ENCODE peak calls at places on chromosomes 11 and 22, in ten cellular contexts. One of them, this sample, is unnamed.

GRCh38 chr11:62546937-62547625 is 475 bp upstream of the AHNAK start:
- DNase-seq in adrenal gland: no peak
- DNase-seq in HFF-Myc: no peak
- DNase-seq in ovary: peak
- DNase-seq in right atrium auricular region: no peak
- DNase-seq in lower lobe of right lung: no peak
- DNase-seq in left lung: no peak
- DNase-seq in SK-N-SH: no peak
- DNase-seq in hepatocyte: peak
- DNase-seq in cardiac fibroblast: peak
- DNase-seq in this sample: peak

GRCh38 chr11:127859941-127860354 is 727.4 kb downstream of the ETS1 start:
- DNase-seq in adrenal gland: no peak
- DNase-seq in HFF-Myc: no peak
- DNase-seq in ovary: no peak
- DNase-seq in right atrium auricular region: no peak
- DNase-seq in lower lobe of right lung: no peak
- DNase-seq in left lung: no peak
- DNase-seq in SK-N-SH: no peak
- DNase-seq in hepatocyte: peak
- DNase-seq in cardiac fibroblast: peak
- DNase-seq in this sample: no peak

GRCh38 chr22:39674536-39674935 is 104.0 kb downstream of the CACNA1I start:
- DNase-seq in adrenal gland: no peak
- DNase-seq in HFF-Myc: no peak
- DNase-seq in ovary: no peak
- DNase-seq in right atrium auricular region: no peak
- DNase-seq in lower lobe of right lung: no peak
- DNase-seq in left lung: no peak
- DNase-seq in SK-N-SH: no peak
- DNase-seq in hepatocyte: peak
- DNase-seq in cardiac fibroblast: no peak
- DNase-seq in this sample: no peak

GRCh38 chr11:57425565-57426438 is 1.1 kb downstream of the SLC43A3 start:
- DNase-seq in adrenal gland: peak
- DNase-seq in HFF-Myc: no peak
- DNase-seq in ovary: peak
- DNase-seq in right atrium auricular region: peak
- DNase-seq in lower lobe of right lung: peak
- DNase-seq in left lung: peak
- DNase-seq in SK-N-SH: no peak
- DNase-seq in hepatocyte: peak
- DNase-seq in cardiac fibroblast: peak
- DNase-seq in this sample: peak

GRCh38 chr11:14519692-14520085 is 497 bp downstream of the PSMA1 start:
- DNase-seq in adrenal gland: peak
- DNase-seq in HFF-Myc: no peak
- DNase-seq in ovary: no peak
- DNase-seq in right atrium auricular region: no peak
- DNase-seq in lower lobe of right lung: no peak
- DNase-seq in left lung: no peak
- DNase-seq in SK-N-SH: no peak
- DNase-seq in hepatocyte: no peak
- DNase-seq in cardiac fibroblast: peak
- DNase-seq in this sample: no peak

GRCh38 chr11:128448487-128448886 is 138.9 kb downstream of the ETS1 start:
- DNase-seq in adrenal gland: no peak
- DNase-seq in HFF-Myc: no peak
- DNase-seq in ovary: no peak
- DNase-seq in right atrium auricular region: no peak
- DNase-seq in lower lobe of right lung: no peak
- DNase-seq in left lung: no peak
- DNase-seq in SK-N-SH: no peak
- DNase-seq in hepatocyte: peak
- DNase-seq in cardiac fibroblast: peak
- DNase-seq in this sample: peak

GRCh38 chr11:73597340-73597955 is 464 bp downstream of the FAM168A start:
- DNase-seq in adrenal gland: no peak
- DNase-seq in HFF-Myc: no peak
- DNase-seq in ovary: no peak
- DNase-seq in right atrium auricular region: no peak
- DNase-seq in lower lobe of right lung: no peak
- DNase-seq in left lung: no peak
- DNase-seq in SK-N-SH: peak
- DNase-seq in hepatocyte: peak
- DNase-seq in cardiac fibroblast: no peak
- DNase-seq in this sample: no peak

GRCh38 chr22:26276530-26277200 is 107.4 kb downstream of the SEZ6L start:
- DNase-seq in adrenal gland: no peak
- DNase-seq in HFF-Myc: no peak
- DNase-seq in ovary: no peak
- DNase-seq in right atrium auricular region: no peak
- DNase-seq in lower lobe of right lung: no peak
- DNase-seq in left lung: no peak
- DNase-seq in SK-N-SH: no peak
- DNase-seq in hepatocyte: no peak
- DNase-seq in cardiac fibroblast: no peak
- DNase-seq in this sample: no peak

GRCh38 chr11:8019671-8020597 is 32.8 kb downstream of the EIF3F start:
- DNase-seq in adrenal gland: peak
- DNase-seq in HFF-Myc: no peak
- DNase-seq in ovary: peak
- DNase-seq in right atrium auricular region: no peak
- DNase-seq in lower lobe of right lung: no peak
- DNase-seq in left lung: no peak
- DNase-seq in SK-N-SH: peak
- DNase-seq in hepatocyte: peak
- DNase-seq in cardiac fibroblast: peak
- DNase-seq in this sample: peak

GRCh38 chr11:8017894-8018741 is 31.0 kb downstream of the EIF3F start:
- DNase-seq in adrenal gland: peak
- DNase-seq in HFF-Myc: no peak
- DNase-seq in ovary: peak
- DNase-seq in right atrium auricular region: no peak
- DNase-seq in lower lobe of right lung: no peak
- DNase-seq in left lung: no peak
- DNase-seq in SK-N-SH: no peak
- DNase-seq in hepatocyte: peak
- DNase-seq in cardiac fibroblast: peak
- DNase-seq in this sample: no peak

GRCh38 chr11:8016396-8016949 is 29.3 kb downstream of the EIF3F start:
- DNase-seq in adrenal gland: no peak
- DNase-seq in HFF-Myc: no peak
- DNase-seq in ovary: no peak
- DNase-seq in right atrium auricular region: no peak
- DNase-seq in lower lobe of right lung: no peak
- DNase-seq in left lung: no peak
- DNase-seq in SK-N-SH: no peak
- DNase-seq in hepatocyte: no peak
- DNase-seq in cardiac fibroblast: no peak
- DNase-seq in this sample: no peak

GRCh38 chr11:8017071-8017470 is 29.9 kb downstream of the EIF3F start:
- DNase-seq in adrenal gland: no peak
- DNase-seq in HFF-Myc: no peak
- DNase-seq in ovary: no peak
- DNase-seq in right atrium auricular region: peak
- DNase-seq in lower lobe of right lung: no peak
- DNase-seq in left lung: no peak
- DNase-seq in SK-N-SH: no peak
- DNase-seq in hepatocyte: no peak
- DNase-seq in cardiac fibroblast: no peak
- DNase-seq in this sample: no peak

GRCh38 chr11:8018742-8019631 is 31.9 kb downstream of the EIF3F start:
- DNase-seq in adrenal gland: peak
- DNase-seq in HFF-Myc: peak
- DNase-seq in ovary: peak
- DNase-seq in right atrium auricular region: peak
- DNase-seq in lower lobe of right lung: peak
- DNase-seq in left lung: peak
- DNase-seq in SK-N-SH: peak
- DNase-seq in hepatocyte: peak
- DNase-seq in cardiac fibroblast: peak
- DNase-seq in this sample: peak
- H3K4me3 ChIP-seq in adrenal gland: peak
- H3K4me3 ChIP-seq in HFF-Myc: peak
- H3K4me3 ChIP-seq in ovary: peak
- H3K4me3 ChIP-seq in right atrium auricular region: peak
- H3K4me3 ChIP-seq in lower lobe of right lung: peak
- H3K4me3 ChIP-seq in left lung: peak
- H3K4me3 ChIP-seq in SK-N-SH: peak
- H3K4me3 ChIP-seq in hepatocyte: peak
- H3K4me3 ChIP-seq in cardiac fibroblast: peak
- H3K4me3 ChIP-seq in this sample: peak

GRCh38 chr11:70478194-70478890 is 80.0 kb downstream of the CTTN start:
- DNase-seq in adrenal gland: no peak
- DNase-seq in HFF-Myc: no peak
- DNase-seq in ovary: no peak
- DNase-seq in right atrium auricular region: no peak
- DNase-seq in lower lobe of right lung: peak
- DNase-seq in left lung: no peak
- DNase-seq in SK-N-SH: peak
- DNase-seq in hepatocyte: no peak
- DNase-seq in cardiac fibroblast: no peak
- DNase-seq in this sample: no peak

GRCh38 chr11:70477607-70478006 is 79.3 kb downstream of the CTTN start:
- DNase-seq in adrenal gland: no peak
- DNase-seq in HFF-Myc: no peak
- DNase-seq in ovary: no peak
- DNase-seq in right atrium auricular region: no peak
- DNase-seq in lower lobe of right lung: peak
- DNase-seq in left lung: no peak
- DNase-seq in SK-N-SH: peak
- DNase-seq in hepatocyte: no peak
- DNase-seq in cardiac fibroblast: no peak
- DNase-seq in this sample: no peak

GRCh38 chr11:70474710-70475109 is 76.4 kb downstream of the CTTN start:
- DNase-seq in adrenal gland: no peak
- DNase-seq in HFF-Myc: no peak
- DNase-seq in ovary: no peak
- DNase-seq in right atrium auricular region: no peak
- DNase-seq in lower lobe of right lung: no peak
- DNase-seq in left lung: no peak
- DNase-seq in SK-N-SH: no peak
- DNase-seq in hepatocyte: no peak
- DNase-seq in cardiac fibroblast: no peak
- DNase-seq in this sample: no peak

GRCh38 chr11:70473873-70474690 is 75.8 kb downstream of the CTTN start:
- DNase-seq in adrenal gland: no peak
- DNase-seq in HFF-Myc: no peak
- DNase-seq in ovary: no peak
- DNase-seq in right atrium auricular region: no peak
- DNase-seq in lower lobe of right lung: no peak
- DNase-seq in left lung: no peak
- DNase-seq in SK-N-SH: no peak
- DNase-seq in hepatocyte: no peak
- DNase-seq in cardiac fibroblast: no peak
- DNase-seq in this sample: no peak

GRCh38 chr11:70476669-70477068 is 78.3 kb downstream of the CTTN start:
- DNase-seq in adrenal gland: peak
- DNase-seq in HFF-Myc: no peak
- DNase-seq in ovary: no peak
- DNase-seq in right atrium auricular region: no peak
- DNase-seq in lower lobe of right lung: peak
- DNase-seq in left lung: no peak
- DNase-seq in SK-N-SH: no peak
- DNase-seq in hepatocyte: no peak
- DNase-seq in cardiac fibroblast: no peak
- DNase-seq in this sample: no peak
- TF ChIP-seq CTCF in adrenal gland: no peak
- TF ChIP-seq CTCF in HFF-Myc: no peak
- TF ChIP-seq CTCF in ovary: no peak
- TF ChIP-seq CTCF in right atrium auricular region: no peak
- TF ChIP-seq CTCF in lower lobe of right lung: no peak
- TF ChIP-seq CTCF in left lung: no peak
- TF ChIP-seq CTCF in SK-N-SH: no peak
- TF ChIP-seq CTCF in hepatocyte: no peak
- TF ChIP-seq CTCF in cardiac fibroblast: no peak
- TF ChIP-seq CTCF in this sample: no peak

GRCh38 chr22:44333847-44334635 is 21.3 kb upstream of the SHISAL1 start:
- DNase-seq in adrenal gland: no peak
- DNase-seq in HFF-Myc: no peak
- DNase-seq in ovary: no peak
- DNase-seq in right atrium auricular region: no peak
- DNase-seq in lower lobe of right lung: no peak
- DNase-seq in left lung: no peak
- DNase-seq in SK-N-SH: no peak
- DNase-seq in hepatocyte: no peak
- DNase-seq in cardiac fibroblast: no peak
- DNase-seq in this sample: no peak

GRCh38 chr22:44330727-44331660 is 18.2 kb upstream of the SHISAL1 start:
- DNase-seq in adrenal gland: no peak
- DNase-seq in HFF-Myc: no peak
- DNase-seq in ovary: no peak
- DNase-seq in right atrium auricular region: no peak
- DNase-seq in lower lobe of right lung: no peak
- DNase-seq in left lung: no peak
- DNase-seq in SK-N-SH: peak
- DNase-seq in hepatocyte: no peak
- DNase-seq in cardiac fibroblast: no peak
- DNase-seq in this sample: no peak

GRCh38 chr22:44332946-44333345 is 20.2 kb upstream of the SHISAL1 start:
- DNase-seq in adrenal gland: no peak
- DNase-seq in HFF-Myc: no peak
- DNase-seq in ovary: no peak
- DNase-seq in right atrium auricular region: no peak
- DNase-seq in lower lobe of right lung: no peak
- DNase-seq in left lung: no peak
- DNase-seq in SK-N-SH: no peak
- DNase-seq in hepatocyte: no peak
- DNase-seq in cardiac fibroblast: no peak
- DNase-seq in this sample: no peak

GRCh38 chr22:44330188-44330726 is 17.5 kb upstream of the SHISAL1 start:
- DNase-seq in adrenal gland: no peak
- DNase-seq in HFF-Myc: no peak
- DNase-seq in ovary: no peak
- DNase-seq in right atrium auricular region: no peak
- DNase-seq in lower lobe of right lung: no peak
- DNase-seq in left lung: no peak
- DNase-seq in SK-N-SH: no peak
- DNase-seq in hepatocyte: no peak
- DNase-seq in cardiac fibroblast: no peak
- DNase-seq in this sample: no peak

GRCh38 chr22:44331881-44332714 is 19.3 kb upstream of the SHISAL1 start:
- DNase-seq in adrenal gland: no peak
- DNase-seq in HFF-Myc: no peak
- DNase-seq in ovary: no peak
- DNase-seq in right atrium auricular region: no peak
- DNase-seq in lower lobe of right lung: no peak
- DNase-seq in left lung: no peak
- DNase-seq in SK-N-SH: peak
- DNase-seq in hepatocyte: peak
- DNase-seq in cardiac fibroblast: peak
- DNase-seq in this sample: peak
- H3K4me3 ChIP-seq in adrenal gland: no peak
- H3K4me3 ChIP-seq in HFF-Myc: peak
- H3K4me3 ChIP-seq in ovary: peak
- H3K4me3 ChIP-seq in right atrium auricular region: no peak
- H3K4me3 ChIP-seq in lower lobe of right lung: no peak
- H3K4me3 ChIP-seq in left lung: no peak
- H3K4me3 ChIP-seq in SK-N-SH: no peak
- H3K4me3 ChIP-seq in hepatocyte: no peak
- H3K4me3 ChIP-seq in cardiac fibroblast: peak
- H3K4me3 ChIP-seq in this sample: peak

DNA sequence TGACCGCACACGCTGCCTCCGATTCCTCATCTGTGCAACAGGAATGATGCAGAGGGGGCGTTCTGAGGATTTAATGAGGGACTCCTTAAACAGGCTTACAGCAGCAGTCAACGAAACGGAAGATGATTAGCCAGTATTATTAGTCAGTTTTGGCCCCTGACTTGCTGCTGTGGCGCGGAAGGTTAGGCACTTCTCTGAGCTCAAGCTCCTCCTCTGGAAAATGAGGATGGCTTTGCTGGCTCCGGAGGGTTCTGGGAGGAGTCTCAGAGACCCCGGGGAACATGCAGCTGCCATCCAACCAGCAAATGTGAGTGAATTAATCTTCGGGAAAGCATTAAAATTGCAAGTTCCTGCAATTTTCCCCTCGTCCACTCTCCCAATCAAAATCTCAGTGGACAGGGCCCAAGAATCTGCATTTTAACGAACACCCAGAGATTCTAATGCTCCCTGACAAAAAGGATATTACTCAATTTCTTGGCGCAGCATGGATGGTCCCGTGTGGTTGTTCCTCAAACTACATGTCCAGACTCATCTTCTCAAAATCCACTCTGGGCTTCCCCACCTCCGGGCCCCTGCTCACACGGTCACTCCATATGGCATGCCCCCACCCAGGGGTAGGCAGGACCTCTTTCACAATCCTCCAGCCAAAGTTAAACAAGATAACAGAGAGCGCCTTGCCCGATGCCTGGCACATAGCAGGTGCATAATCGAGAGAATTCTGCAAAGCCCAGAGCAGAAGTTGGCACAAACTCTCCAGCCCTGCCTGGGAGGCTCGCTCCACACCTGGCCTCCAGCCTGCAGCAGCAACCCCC is 6.4 kb downstream of the ELFN2 start:
- DNase-seq in adrenal gland: peak
- DNase-seq in HFF-Myc: no peak
- DNase-seq in ovary: no peak
- DNase-seq in right atrium auricular region: no peak
- DNase-seq in lower lobe of right lung: no peak
- DNase-seq in left lung: no peak
- DNase-seq in SK-N-SH: no peak
- DNase-seq in hepatocyte: no peak
- DNase-seq in cardiac fibroblast: peak
- DNase-seq in this sample: peak
- TF ChIP-seq CTCF in adrenal gland: no peak
- TF ChIP-seq CTCF in HFF-Myc: no peak
- TF ChIP-seq CTCF in ovary: no peak
- TF ChIP-seq CTCF in right atrium auricular region: no peak
- TF ChIP-seq CTCF in lower lobe of right lung: no peak
- TF ChIP-seq CTCF in left lung: no peak
- TF ChIP-seq CTCF in SK-N-SH: no peak
- TF ChIP-seq CTCF in hepatocyte: no peak
- TF ChIP-seq CTCF in cardiac fibroblast: peak
- TF ChIP-seq CTCF in this sample: no peak